ENCODE peak calls at places on chromosomes 1 and 21, in six cellular contexts. Z is HFFc6, E is HFF-Myc, O is transverse colon, C is upper lobe of right lung, M is sciatic nerve. J is an unnamed sample.
A peak's percentile ranks its signal among the peaks of the same experiment; 100 is the strongest.

GRCh38 chr1:206468571-206468970 is 1.7 kb upstream of the IKBKE start:
- DNase-seq in Z (no peak), E (no peak), O (no peak), C (no peak), M (no peak), J (no peak)

GRCh38 chr1:29310616-29311180 is 74.4 kb downstream of the PTPRU start:
- DNase-seq in Z (no peak), E (no peak), O (no peak), C (peak; percentile 28), M (no peak), J (no peak)

GRCh38 chr1:221837886-221838285 is 96.0 kb upstream of the DUSP10 start:
- DNase-seq in Z (no peak), E (no peak), O (no peak), C (no peak), M (no peak), J (no peak)

GRCh38 chr1:217140041-217140901 is 417.0 kb upstream of the ESRRG start:
- DNase-seq in Z (no peak), E (no peak), O (no peak), C (no peak), M (no peak), J (no peak)

GRCh38 chr1:87392241-87393192 is 63.8 kb downstream of the LMO4 start:
- DNase-seq in Z (peak; percentile 69), E (no peak), O (no peak), C (no peak), M (no peak), J (peak; percentile 49)

GRCh38 chr21:25855591-25855990 is 120.8 kb downstream of the GABPA start:
- DNase-seq in Z (no peak), E (no peak), O (no peak), C (no peak), M (no peak), J (no peak)

GRCh38 chr1:165894591-165894990 is 67.2 kb downstream of the UCK2 start:
- DNase-seq in Z (peak; percentile 41), E (no peak), O (no peak), C (no peak), M (no peak), J (no peak)

GRCh38 chr1:22454476-22455056 is 2.9 kb downstream of the ZBTB40 start:
- DNase-seq in Z (no peak), E (no peak), O (no peak), C (no peak), M (no peak), J (no peak)